ENCODE peak calls at places on chromosome X, in six cellular contexts. I is RWPE1, H is HCT116, K is PC-3, A is lower lobe of right lung, T is testis. Z is an unnamed sample.

GRCh38 chrX:93422693-93423092 is 250.7 kb downstream of the NAP1L3 start:
- DNase-seq in A (no peak), I (peak), K (peak), H (no peak), T (peak), Z (peak)

GRCh38 chrX:88903989-88904718 is 157.1 kb downstream of the CPXCR1 start:
- DNase-seq in K (no peak), T (no peak), I (no peak), H (no peak), A (no peak), Z (no peak)

GRCh38 chrX:140040397-140040796 is 75.1 kb upstream of the CXorf66 start:
- DNase-seq in A (no peak), K (peak), H (no peak), T (no peak), I (peak), Z (no peak)

GRCh38 chrX:133307637-133308485 is 89.7 kb upstream of the TFDP3 start:
- DNase-seq in K (no peak), A (peak), T (no peak), I (no peak), H (no peak), Z (no peak)

GRCh38 chrX:48702716-48703115 is 6.2 kb downstream of the SUV39H1 start:
- DNase-seq in I (no peak), A (no peak), K (no peak), T (no peak), H (no peak), Z (no peak)

GRCh38 chrX:136608295-136608933 is 39.5 kb upstream of the CD40LG start:
- DNase-seq in A (peak), T (peak), I (no peak), H (peak), K (peak), Z (peak)

GRCh38 chrX:75957107-75957610 is 172.1 kb upstream of the MAGEE2 start:
- DNase-seq in K (no peak), H (no peak), I (no peak), T (peak), A (no peak), Z (no peak)

GRCh38 chrX:132837126-132837525 is 121.3 kb downstream of the HS6ST2 start:
- DNase-seq in A (no peak), I (peak), H (peak), K (peak), T (no peak), Z (peak)

GRCh38 chrX:136214551-136214950 is 36.6 kb downstream of the MAP7D3 start:
- DNase-seq in H (no peak), T (peak), A (no peak), I (peak), K (peak), Z (no peak)

GRCh38 chrX:46903458-46904242 is 8.6 kb upstream of the JADE3 start:
- DNase-seq in H (peak), K (peak), I (peak), T (peak), A (peak), Z (peak)

GRCh38 chrX:20585782-20586181 is 319.1 kb upstream of the RPS6KA3 start:
- DNase-seq in T (no peak), K (no peak), A (no peak), I (no peak), H (no peak), Z (no peak)

GRCh38 chrX:140050906-140051305 is 85.6 kb upstream of the CXorf66 start:
- DNase-seq in I (peak), T (peak), H (no peak), K (peak), A (no peak), Z (no peak)

GRCh38 chrX:100649550-100650356 is 5.8 kb downstream of the SRPX2 start:
- DNase-seq in A (peak), K (peak), T (peak), H (no peak), I (peak), Z (peak)

GRCh38 chrX:85963736-85964135 is 83.6 kb downstream of the CHM start:
- DNase-seq in K (peak), A (no peak), H (no peak), T (no peak), I (peak), Z (no peak)

GRCh38 chrX:153598541-153599191 is at the start of gene CCNQ:
- DNase-seq in H (no peak), A (peak), T (no peak), K (peak), I (peak), Z (no peak)
- H3K27ac ChIP-seq in H (peak), A (peak), T (peak), K (no peak), I (peak), Z (peak)

DNA sequence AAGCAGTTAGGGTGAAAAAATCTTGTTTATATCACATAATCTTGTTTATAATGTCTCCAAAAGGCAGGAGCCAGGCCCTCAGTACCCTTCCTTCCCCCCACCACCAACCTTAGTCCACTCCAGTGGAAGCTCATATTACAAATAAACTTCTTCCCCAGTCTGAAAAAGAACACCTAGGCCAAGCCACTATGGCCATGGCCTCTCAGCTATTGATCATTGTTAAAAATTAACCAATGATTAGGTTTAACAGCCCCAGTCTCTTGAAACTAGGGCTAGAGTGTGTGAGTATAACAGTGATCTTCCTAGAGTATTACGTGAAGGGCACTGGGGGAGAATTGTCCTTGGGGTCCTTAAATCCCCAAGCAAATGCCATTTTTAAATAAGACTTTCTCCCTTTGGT is 411.9 kb upstream of the EDA2R start:
- DNase-seq in K (no peak), H (no peak), A (no peak), T (no peak), I (no peak), Z (no peak)
- H3K27ac ChIP-seq in K (no peak), H (no peak), A (no peak), T (no peak), I (no peak), Z (no peak)

DNA sequence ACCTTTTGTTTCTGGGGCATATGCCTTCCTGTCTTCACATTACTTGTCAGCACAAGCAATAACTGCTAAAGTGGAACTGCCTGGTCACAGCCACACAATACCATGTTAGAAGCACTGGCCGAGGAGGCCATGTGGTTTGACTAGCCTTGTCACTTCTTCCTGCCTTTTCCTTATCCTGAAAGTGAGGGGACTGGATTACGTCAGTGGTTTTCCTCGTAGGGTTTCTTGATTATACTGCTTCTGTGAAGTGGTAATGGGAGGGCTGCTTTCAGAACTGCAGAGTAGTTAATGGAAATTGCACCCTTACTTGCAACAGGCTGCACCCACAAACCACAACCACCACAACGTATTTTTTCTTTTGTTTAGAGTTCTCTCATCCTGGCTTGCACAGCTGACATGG is 26.6 kb downstream of the ZRSR2 start:
- DNase-seq in A (no peak), T (no peak), I (no peak), K (no peak), H (no peak), Z (no peak)
- H3K27ac ChIP-seq in A (no peak), T (no peak), I (no peak), K (no peak), H (no peak), Z (no peak)

DNA sequence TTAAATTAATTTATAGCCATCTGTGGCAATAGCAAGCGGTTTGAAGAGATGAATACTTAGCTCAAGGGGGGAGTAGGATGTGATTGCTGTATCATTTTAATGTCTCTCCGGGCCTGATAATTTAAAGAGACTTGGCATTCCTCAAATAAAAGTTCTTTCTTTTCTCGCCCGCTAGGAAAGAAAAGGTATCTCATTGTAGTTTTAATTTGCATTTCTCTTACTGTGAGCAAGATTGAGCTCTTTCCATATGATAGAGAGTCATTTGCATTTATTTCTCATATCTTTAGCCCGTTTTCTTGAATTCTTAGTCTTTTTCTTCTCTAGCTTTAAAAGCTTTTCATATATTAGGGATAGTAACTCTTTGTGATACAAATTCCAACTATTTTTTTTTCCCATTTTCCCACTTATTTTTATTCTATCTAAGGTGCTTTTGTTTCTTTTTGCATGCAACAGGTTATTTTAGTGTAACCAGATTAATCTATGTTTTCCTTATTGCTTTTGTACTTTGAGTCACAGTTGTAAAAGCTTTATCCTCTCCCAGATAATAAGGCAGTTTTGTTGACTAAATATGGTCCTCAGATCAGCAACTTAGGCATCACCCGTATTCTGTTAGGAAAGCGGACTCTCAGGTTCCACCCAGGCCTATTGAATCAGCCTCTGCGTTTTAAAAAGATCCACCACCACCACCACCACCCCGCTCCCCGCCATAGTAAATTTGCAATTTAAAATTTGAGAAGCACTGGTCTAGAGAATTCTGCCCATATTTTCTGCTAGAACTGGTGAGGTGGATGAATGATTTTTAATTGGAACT is 58.7 kb upstream of the USP9X start:
- DNase-seq in K (peak), I (no peak), A (no peak), T (no peak), H (no peak), Z (peak)
- H3K27ac ChIP-seq in K (no peak), I (no peak), A (no peak), T (no peak), H (no peak), Z (peak)